ENCODE peak calls at places on chromosome 6, in nine cellular contexts. Y is suprapubic skin, X is A549, R is lower leg skin, Q is endothelial cell of umbilical vein, W is esophagus muscularis mucosa, N is spleen, B is tibial nerve, M is NB4. G is an unnamed sample.

GRCh38 chr6:13217206-13217905 is 111.0 kb downstream of the TBC1D7 start:
- DNase-seq in Y (no peak), X (no peak), R (no peak), Q (peak), W (no peak), N (no peak), B (no peak), M (no peak), G (no peak)

GRCh38 chr6:21000391-21000801 is 466.1 kb downstream of the CDKAL1 start:
- DNase-seq in Y (no peak), X (no peak), R (no peak), Q (no peak), W (no peak), N (no peak), B (no peak), M (no peak), G (no peak)

GRCh38 chr6:166307981-166308768 is at the start of gene PRR18:
- DNase-seq in Y (no peak), X (no peak), R (no peak), Q (no peak), W (peak), N (peak), B (no peak), M (no peak), G (no peak)

GRCh38 chr6:48641544-48641943 is 530.5 kb upstream of the PTCHD4 start:
- DNase-seq in Y (no peak), X (no peak), R (no peak), Q (no peak), W (no peak), N (no peak), B (no peak), M (no peak), G (no peak)

GRCh38 chr6:137145421-137145820 is 28.0 kb downstream of the IL22RA2 start:
- DNase-seq in Y (no peak), X (no peak), R (no peak), Q (no peak), W (no peak), N (no peak), B (no peak), M (no peak), G (no peak)

GRCh38 chr6:41818271-41819054 is 31.0 kb downstream of the TOMM6 start:
- DNase-seq in Y (no peak), X (no peak), R (no peak), Q (peak), W (no peak), N (no peak), B (no peak), M (peak), G (no peak)

GRCh38 chr6:162543221-162543620 is 184.3 kb downstream of the PRKN start:
- DNase-seq in Y (no peak), X (no peak), R (no peak), Q (no peak), W (peak), N (no peak), B (no peak), M (no peak), G (no peak)

GRCh38 chr6:105872244-105872643 is 213.9 kb upstream of the PRDM1 start:
- DNase-seq in Y (no peak), X (peak), R (peak), Q (no peak), W (peak), N (no peak), B (no peak), M (no peak), G (no peak)

GRCh38 chr6:2132416-2132815 is 113.0 kb downstream of the GMDS start:
- DNase-seq in Y (no peak), X (no peak), R (no peak), Q (peak), W (no peak), N (no peak), B (no peak), M (no peak), G (no peak)

GRCh38 chr6:138287144-138287955 is 69.1 kb upstream of the PBOV1 start:
- DNase-seq in Y (no peak), X (peak), R (peak), Q (peak), W (no peak), N (peak), B (no peak), M (peak), G (no peak)

GRCh38 chr6:75842191-75842590 is 93.2 kb downstream of the MYO6 start:
- DNase-seq in Y (no peak), X (no peak), R (no peak), Q (no peak), W (no peak), N (no peak), B (no peak), M (no peak), G (no peak)

GRCh38 chr6:31489046-31489445 is 8.9 kb upstream of the MICB start:
- DNase-seq in Y (no peak), X (no peak), R (no peak), Q (no peak), W (no peak), N (no peak), B (no peak), M (no peak), G (no peak)

GRCh38 chr6:120200853-120201252 is 851.3 kb upstream of the MAN1A1 start:
- DNase-seq in Y (no peak), X (no peak), R (no peak), Q (no peak), W (no peak), N (no peak), B (no peak), M (no peak), G (no peak)

GRCh38 chr6:35073211-35073610 is 67.9 kb downstream of the TCP11 start:
- DNase-seq in Y (no peak), X (no peak), R (no peak), Q (no peak), W (no peak), N (peak), B (no peak), M (no peak), G (no peak)

GRCh38 chr6:158635427-158636073 is 9.0 kb downstream of the DYNLT1 start:
- DNase-seq in Y (no peak), X (no peak), R (no peak), Q (no peak), W (peak), N (no peak), B (no peak), M (no peak), G (no peak)

GRCh38 chr6:2038096-2038495 is 207.3 kb downstream of the GMDS start:
- DNase-seq in Y (no peak), X (no peak), R (no peak), Q (no peak), W (no peak), N (no peak), B (no peak), M (peak), G (no peak)

GRCh38 chr6:25229671-25230321 is 49.4 kb upstream of the CARMIL1 start:
- DNase-seq in Y (no peak), X (peak), R (no peak), Q (no peak), W (no peak), N (no peak), B (no peak), M (no peak), G (no peak)

GRCh38 chr6:104940881-104941693 is 15.8 kb upstream of the LIN28B start:
- DNase-seq in Y (no peak), X (no peak), R (no peak), Q (peak), W (no peak), N (peak), B (no peak), M (no peak), G (no peak)

GRCh38 chr6:170018422-170019258 is 267.2 kb downstream of the ERMARD start:
- DNase-seq in Y (no peak), X (no peak), R (no peak), Q (no peak), W (no peak), N (no peak), B (no peak), M (peak), G (no peak)

GRCh38 chr6:125931733-125932450 is 24.7 kb upstream of the HINT3 start:
- DNase-seq in Y (no peak), X (no peak), R (no peak), Q (peak), W (no peak), N (no peak), B (no peak), M (no peak), G (no peak)

GRCh38 chr6:90347411-90347841 is 50.8 kb upstream of the BACH2 start:
- DNase-seq in Y (no peak), X (no peak), R (no peak), Q (no peak), W (no peak), N (no peak), B (no peak), M (peak), G (no peak)

GRCh38 chr6:9412951-9413559 is 977.7 kb upstream of the SLC35B3 start:
- DNase-seq in Y (no peak), X (peak), R (no peak), Q (no peak), W (no peak), N (no peak), B (no peak), M (peak), G (peak)

GRCh38 chr6:136737343-136738177 is 54.7 kb downstream of the MAP3K5 start:
- DNase-seq in Y (no peak), X (no peak), R (no peak), Q (peak), W (no peak), N (no peak), B (no peak), M (no peak), G (no peak)

GRCh38 chr6:3841711-3842565 is 7.2 kb upstream of the FAM50B start:
- DNase-seq in Y (no peak), X (peak), R (no peak), Q (no peak), W (no peak), N (no peak), B (no peak), M (no peak), G (no peak)

GRCh38 chr6:42390228-42390934 is 61.3 kb downstream of the TRERF1 start:
- DNase-seq in Y (peak), X (no peak), R (no peak), Q (no peak), W (no peak), N (no peak), B (no peak), M (no peak), G (no peak)

GRCh38 chr6:114055758-114056157 is 84.8 kb upstream of the HDAC2 start:
- DNase-seq in Y (no peak), X (no peak), R (no peak), Q (no peak), W (no peak), N (no peak), B (no peak), M (no peak), G (no peak)

GRCh38 chr6:71887744-71888115 is 1.4 kb downstream of the RIMS1 start:
- DNase-seq in Y (no peak), X (no peak), R (no peak), Q (no peak), W (no peak), N (no peak), B (no peak), M (no peak), G (no peak)

DNA sequence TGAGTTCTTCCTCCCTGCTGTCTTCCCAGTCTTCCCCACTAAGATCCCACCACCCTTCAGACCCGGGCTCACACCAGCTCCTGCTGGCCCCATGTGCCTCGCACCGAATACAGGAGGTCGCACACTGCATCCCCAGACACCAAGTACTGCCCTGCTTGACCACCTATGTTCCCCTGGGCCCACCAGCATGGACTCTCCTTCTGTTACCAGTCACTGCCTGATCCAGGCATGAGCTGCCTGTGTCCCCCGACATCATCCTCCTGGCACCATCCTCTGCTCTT is 285.3 kb upstream of the TAB2 start:
- DNase-seq in Y (no peak), X (no peak), R (no peak), Q (no peak), W (no peak), N (no peak), B (no peak), M (no peak), G (no peak)
- TF ChIP-seq POLR2A in Y (no peak), X (no peak), R (no peak), Q (no peak), W (no peak), N (no peak), B (no peak), M (no peak), G (peak)

DNA sequence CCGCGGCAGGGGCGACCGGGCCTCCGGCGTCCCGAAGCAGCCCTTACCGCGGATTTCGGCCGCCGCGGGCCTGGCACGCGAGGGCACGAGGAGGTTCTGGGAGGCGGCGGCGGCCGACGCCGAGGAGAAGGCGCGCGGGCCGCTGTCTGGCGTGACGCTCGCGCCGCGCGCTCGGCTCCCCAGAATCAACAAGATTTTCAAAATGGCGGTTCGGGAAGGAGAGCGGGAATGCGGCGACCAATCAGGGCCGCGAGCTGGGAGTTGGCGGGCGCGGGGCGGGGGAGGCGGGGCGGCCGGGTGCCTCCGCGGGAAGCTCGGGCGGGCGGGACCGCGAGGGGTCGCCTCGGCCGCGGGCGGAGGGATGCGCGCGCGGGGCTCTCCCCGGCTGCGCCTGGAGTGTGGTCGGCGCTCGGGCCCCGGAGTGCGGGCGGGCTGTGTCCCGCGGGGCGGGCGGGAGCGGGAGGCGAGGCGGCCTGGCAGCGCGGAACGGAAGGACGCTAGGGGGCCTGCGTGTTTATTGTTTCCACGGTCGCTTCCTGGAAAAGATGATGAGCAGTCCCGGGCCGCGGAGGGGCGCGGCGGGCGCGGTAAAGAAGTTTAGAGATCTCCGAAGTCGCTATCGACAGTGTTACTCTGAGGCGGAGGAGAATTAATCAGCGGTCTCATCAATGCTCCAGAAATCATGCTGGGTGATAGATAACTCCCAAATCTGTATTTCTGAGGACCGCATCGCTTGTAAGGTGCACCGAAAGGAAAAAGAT is at the start of gene DEK:
- DNase-seq in Y (peak), X (peak), R (peak), Q (peak), W (peak), N (peak), B (peak), M (peak), G (peak)
- TF ChIP-seq POLR2A in Y (no peak), X (no peak), R (no peak), Q (peak), W (peak), N (peak), B (no peak), M (peak), G (peak)

GRCh38 chr6:151409679-151410078 is 18.3 kb upstream of the ZBTB2 start:
- DNase-seq in Y (no peak), X (no peak), R (no peak), Q (no peak), W (no peak), N (no peak), B (no peak), M (no peak), G (no peak)
- TF ChIP-seq POLR2A in Y (no peak), X (no peak), R (no peak), Q (no peak), W (no peak), N (no peak), B (no peak), M (no peak), G (no peak)

DNA sequence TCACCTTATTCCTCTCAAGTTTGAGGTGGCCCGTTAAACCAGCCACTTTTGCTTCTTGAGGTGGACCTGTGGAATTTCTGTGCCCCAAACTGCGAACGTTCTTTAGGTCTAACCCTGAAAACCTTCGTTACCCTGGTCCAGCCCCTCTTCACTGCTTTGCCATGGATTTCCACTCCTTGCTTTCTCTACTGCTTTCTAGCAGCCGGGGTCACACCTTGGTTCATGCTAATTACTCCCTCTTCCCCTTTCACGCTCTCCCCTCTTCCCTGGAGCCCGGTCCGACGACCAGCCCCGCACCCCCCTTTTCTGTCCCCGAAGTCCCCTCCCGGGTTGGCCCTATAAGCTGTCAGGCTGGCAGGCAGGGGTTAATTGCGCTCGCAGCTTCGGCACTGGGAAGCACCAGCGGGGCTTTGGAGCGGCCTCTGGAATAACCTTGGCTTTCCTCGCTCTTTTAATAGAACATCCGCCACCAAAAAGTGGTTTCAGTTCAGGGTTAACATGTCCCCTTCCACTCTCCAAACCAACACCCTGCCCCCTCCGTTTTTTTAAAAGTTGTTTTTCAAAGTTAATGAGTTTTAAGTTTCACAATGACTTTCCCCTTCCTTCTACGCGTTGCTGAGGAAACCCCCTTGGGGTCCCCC is 1.4 kb upstream of the HIVEP1 start:
- DNase-seq in Y (peak), X (peak), R (peak), Q (no peak), W (peak), N (peak), B (peak), M (peak), G (no peak)
- TF ChIP-seq POLR2A in Y (no peak), X (no peak), R (no peak), Q (no peak), W (no peak), N (no peak), B (no peak), M (no peak), G (no peak)

G was measured in H54.